ENCODE peak calls at places on chromosomes 6 and 20, in six cellular contexts. S is WTC11, H is HepG2, E is HCT116, Z is H1, K is GM12878. M is an unnamed sample.

GRCh38 chr20:59802471-59803221 is 130.8 kb downstream of the SYCP2 start:
- DNase-seq in E (no peak), H (no peak), S (no peak), Z (no peak), K (no peak), M (no peak)

GRCh38 chr6:121439456-121440250 is 4.2 kb downstream of the GJA1 start:
- DNase-seq in K (no peak), Z (no peak), H (no peak), E (no peak), S (no peak), M (no peak)

GRCh38 chr6:105760746-105761145 is 325.4 kb upstream of the PRDM1 start:
- DNase-seq in Z (no peak), E (no peak), H (no peak), K (no peak), S (no peak), M (no peak)

GRCh38 chr20:42261766-42262165 is 643.6 kb upstream of the CHD6 start:
- DNase-seq in E (no peak), S (no peak), H (no peak), Z (no peak), K (no peak), M (no peak)

GRCh38 chr6:38723783-38724182 is 8.7 kb downstream of the DNAH8 start:
- DNase-seq in S (no peak), H (no peak), Z (no peak), K (no peak), E (no peak), M (no peak)

GRCh38 chr6:25089442-25089841 is 153.7 kb upstream of the RIPOR2 start:
- DNase-seq in H (no peak), E (no peak), Z (no peak), S (no peak), K (no peak), M (no peak)

GRCh38 chr20:39364320-39364719 is 402.2 kb downstream of the DHX35 start:
- DNase-seq in E (no peak), H (no peak), Z (no peak), K (no peak), S (no peak), M (no peak)

GRCh38 chr6:61809004-61809595 is 476.9 kb downstream of the KHDRBS2 start:
- DNase-seq in H (peak; percentile 45), S (no peak), K (no peak), E (no peak), Z (no peak), M (peak; percentile 4)

GRCh38 chr6:130389142-130389541 is 23.3 kb downstream of the TMEM200A start:
- DNase-seq in H (no peak), K (no peak), Z (no peak), S (no peak), E (no peak), M (no peak)

GRCh38 chr6:161850572-161850971 is 576.7 kb upstream of the AGPAT4 start:
- DNase-seq in H (no peak), Z (no peak), E (no peak), K (no peak), S (no peak), M (no peak)

GRCh38 chr6:82097676-82098075 is 149.9 kb downstream of the IBTK start:
- DNase-seq in Z (no peak), H (peak; percentile 30), E (no peak), S (no peak), K (no peak), M (no peak)

GRCh38 chr6:3850451-3851203 is 1.5 kb downstream of the FAM50B start:
- DNase-seq in H (no peak), K (peak; percentile 30), S (no peak), Z (no peak), E (no peak), M (no peak)

GRCh38 chr6:87541041-87541440 is 48.7 kb downstream of the RARS2 start:
- DNase-seq in S (no peak), Z (no peak), E (no peak), K (no peak), H (no peak), M (no peak)

GRCh38 chr6:138161434-138162103 is at the start of gene ARFGEF3:
- DNase-seq in E (no peak), S (peak; percentile 75), Z (no peak), K (no peak), H (peak; percentile 25), M (peak; percentile 47)

GRCh38 chr20:2051920-2052319 is 49.7 kb upstream of the STK35 start:
- DNase-seq in H (no peak), E (no peak), Z (no peak), K (no peak), S (no peak), M (no peak)

GRCh38 chr6:29739882-29740261 is 16.6 kb downstream of the HLA-F start:
- DNase-seq in E (no peak), S (no peak), H (no peak), Z (no peak), K (no peak), M (no peak)

GRCh38 chr20:1569417-1569861 is 11.9 kb upstream of the SIRPD start:
- DNase-seq in S (no peak), H (peak; percentile 18), E (peak; percentile 64), Z (no peak), K (no peak), M (peak; percentile 24)

GRCh38 chr6:360791-361373 is 30.7 kb upstream of the IRF4 start:
- DNase-seq in Z (no peak), S (no peak), K (no peak), E (no peak), H (no peak), M (no peak)
- TF ChIP-seq ATF3 in Z (no peak), S (no peak), K (no peak), E (no peak), H (no peak), M (no peak)

GRCh38 chr20:63529861-63530787 is 7.1 kb downstream of the PTK6 start:
- DNase-seq in Z (no peak), K (no peak), H (no peak), S (peak; percentile 14), E (no peak), M (peak; percentile 39)
- TF ChIP-seq ATF3 in Z (no peak), K (no peak), H (no peak), S (no peak), E (no peak), M (no peak)

DNA sequence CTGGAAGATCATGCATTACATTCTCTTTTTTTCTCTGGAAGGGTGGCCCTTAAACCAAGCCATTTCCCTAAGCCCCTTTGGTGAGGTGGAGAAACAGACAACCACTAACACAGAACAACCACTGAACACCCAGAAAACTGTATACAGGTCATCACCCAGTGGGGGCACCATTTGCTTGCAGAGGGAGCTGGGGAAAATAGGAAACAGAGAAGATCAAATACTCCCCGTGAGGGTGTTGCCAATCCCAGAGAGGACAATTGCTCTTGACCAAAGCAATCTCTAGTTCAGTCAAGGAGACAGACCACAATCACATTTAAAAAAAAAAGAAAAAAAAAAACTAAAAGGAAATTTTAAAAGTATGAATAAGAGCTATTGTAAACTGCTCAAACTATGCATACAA is 865 bp upstream of the DAAM2 start:
- DNase-seq in Z (no peak), S (no peak), H (peak; percentile 22), E (no peak), K (no peak), M (peak; percentile 19)
- TF ChIP-seq ATF3 in Z (no peak), S (no peak), H (no peak), E (no peak), K (no peak), M (no peak)

GRCh38 chr6:71405416-71405815 is 116.8 kb downstream of the OGFRL1 start:
- DNase-seq in K (no peak), S (no peak), E (no peak), Z (no peak), H (no peak), M (no peak)

GRCh38 chr6:71404967-71405278 is 116.3 kb downstream of the OGFRL1 start:
- DNase-seq in H (no peak), S (no peak), Z (no peak), K (no peak), E (no peak), M (no peak)

GRCh38 chr6:71404145-71404966 is 115.7 kb downstream of the OGFRL1 start:
- DNase-seq in E (peak; percentile 51), K (no peak), S (no peak), Z (no peak), H (peak; percentile 79), M (no peak)

GRCh38 chr6:71408966-71409723 is 120.5 kb downstream of the OGFRL1 start:
- DNase-seq in H (no peak), Z (no peak), K (no peak), S (no peak), E (no peak), M (no peak)

DNA sequence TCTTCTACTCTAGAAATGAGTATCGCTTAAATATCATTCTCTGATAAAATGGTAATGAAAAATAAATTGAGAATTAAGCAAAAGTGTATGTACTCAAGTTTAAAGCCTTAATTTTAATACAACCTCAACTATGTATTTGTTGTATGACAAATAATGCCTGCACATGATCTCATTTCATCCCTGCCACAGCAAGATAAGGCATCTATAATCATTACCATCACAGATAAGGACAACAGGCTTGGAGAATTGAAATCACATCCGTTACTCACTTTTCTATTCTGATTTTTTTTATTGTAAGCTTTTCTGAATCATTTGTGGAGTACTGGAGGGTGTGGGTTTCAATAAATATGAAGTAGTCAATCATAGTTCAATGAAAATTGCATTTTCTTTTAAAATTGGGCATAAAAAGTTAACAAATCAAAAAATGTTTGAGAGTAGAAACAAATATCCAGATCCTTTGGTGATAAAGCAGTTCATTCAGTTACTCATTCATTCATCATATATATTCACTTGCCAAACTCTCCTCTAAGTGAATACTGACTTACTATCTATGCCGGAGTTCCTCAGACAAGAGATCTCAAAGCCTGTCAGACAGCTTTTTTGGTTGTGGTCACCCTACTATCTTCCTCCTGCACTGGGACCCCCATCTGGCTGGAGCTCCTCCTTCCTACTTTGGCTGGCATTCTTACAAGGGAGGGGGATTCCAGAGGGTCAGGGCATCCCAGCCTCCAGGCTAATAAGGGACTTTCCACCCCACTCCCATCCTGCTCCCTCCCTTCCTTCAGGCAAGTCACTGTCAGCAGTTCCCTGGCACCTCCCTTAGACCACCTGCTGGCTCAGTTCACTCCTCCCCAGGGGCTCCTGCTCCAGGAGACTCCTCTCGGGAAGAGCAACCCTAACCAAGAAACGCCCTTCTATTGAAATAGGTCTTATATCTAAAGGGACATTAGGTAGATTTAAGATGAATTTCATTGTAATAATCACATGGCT is 118.6 kb downstream of the OGFRL1 start:
- DNase-seq in K (no peak), E (no peak), S (peak; percentile 41), Z (no peak), H (no peak), M (no peak)
- TF ChIP-seq ATF3 in K (no peak), E (no peak), S (no peak), Z (no peak), H (no peak), M (no peak)

DNA sequence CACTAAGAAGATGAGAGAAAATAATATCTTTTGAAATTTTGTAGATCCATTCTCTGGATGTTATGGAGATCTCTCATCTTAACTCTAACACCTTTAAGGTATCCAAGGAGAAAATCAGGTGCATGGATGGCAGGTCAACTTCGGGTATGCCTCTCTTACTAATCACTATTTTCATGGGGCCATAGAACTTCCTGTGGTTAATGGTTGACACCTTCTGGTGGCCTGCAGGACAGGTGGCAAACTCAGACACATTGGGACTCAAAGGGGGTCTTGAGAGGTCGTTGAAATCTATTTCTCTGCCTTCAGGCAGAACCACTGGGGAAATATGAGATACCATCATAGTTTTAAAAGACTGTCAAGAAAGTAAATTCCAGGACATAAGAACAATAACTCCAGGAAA is 76.5 kb downstream of the ADAT2 start:
- DNase-seq in S (no peak), Z (no peak), E (no peak), K (no peak), H (no peak), M (no peak)
- TF ChIP-seq ATF3 in S (no peak), Z (no peak), E (no peak), K (no peak), H (no peak), M (no peak)

M was measured in K562.